ENCODE peak calls at places on chromosomes 11 and 22, in five cellular contexts. F is HEK293T; I is A549; M is H7; U is stimulated activated CD8-positive, alpha-beta memory T cell treated with anti-CD3 and anti-CD28 coated beads, Interleukin-4, amount 100 ng/mL, for 48 hours. T is an unnamed sample.

GRCh38 chr11:123217897-123218296 is 22.8 kb upstream of the CLMP start:
- DNase-seq in F (no peak), I (no peak), M (no peak), U (no peak), T (no peak)

GRCh38 chr11:99687320-99687719 is 666.6 kb downstream of the CNTN5 start:
- DNase-seq in F (no peak), I (no peak), M (peak; percentile 1), U (no peak), T (no peak)

GRCh38 chr11:1623716-1624115 is 1.8 kb upstream of the KRTAP5-4 start:
- DNase-seq in F (no peak), I (no peak), M (no peak), U (no peak), T (no peak)

GRCh38 chr11:69293819-69294505 is at the start of gene MYEOV:
- DNase-seq in F (peak; percentile 91), I (peak; percentile 93), M (peak; percentile 97), U (peak; percentile 76), T (peak; percentile 92)

GRCh38 chr11:15227011-15227410 is 112.3 kb downstream of the INSC start:
- DNase-seq in F (no peak), I (no peak), M (no peak), U (no peak), T (no peak)

GRCh38 chr22:19832476-19833108 is 22.1 kb downstream of the GNB1L start:
- DNase-seq in F (no peak), I (no peak), M (peak; percentile 19), U (peak; percentile 9), T (no peak)

GRCh38 chr11:15727125-15727524 is 612.4 kb downstream of the INSC start:
- DNase-seq in F (no peak), I (no peak), M (no peak), U (no peak), T (no peak)

GRCh38 chr22:19882446-19883381 is 28.0 kb upstream of the GNB1L start:
- DNase-seq in F (no peak), I (no peak), M (peak; percentile 56), U (no peak), T (peak; percentile 8)

GRCh38 chr11:297666-298405 is 1.5 kb downstream of the IFITM5 start:
- DNase-seq in F (no peak), I (no peak), M (peak; percentile 66), U (peak; percentile 68), T (no peak)

GRCh38 chr11:1293619-1294015 is 15.8 kb downstream of the TOLLIP start:
- DNase-seq in F (no peak), I (peak; percentile 25), M (no peak), U (peak; percentile 42), T (no peak)

GRCh38 chr11:83349371-83349770 is 63.2 kb upstream of the CCDC90B start:
- DNase-seq in F (no peak), I (no peak), M (no peak), U (no peak), T (no peak)

GRCh38 chr11:94171693-94172440 is 43.2 kb downstream of the PANX1 start:
- DNase-seq in F (peak; percentile 63), I (peak; percentile 29), M (peak; percentile 67), U (peak; percentile 72), T (peak; percentile 42)

GRCh38 chr22:23220485-23221350 is 40.4 kb downstream of the BCR start:
- DNase-seq in F (no peak), I (no peak), M (no peak), U (peak; percentile 45), T (no peak)

GRCh38 chr11:14357843-14358728 is 897 bp downstream of the RRAS2 start:
- DNase-seq in F (peak; percentile 65), I (peak; percentile 58), M (peak; percentile 85), U (peak; percentile 54), T (peak; percentile 32)

GRCh38 chr22:20565079-20565734 is 57.8 kb downstream of the MED15 start:
- DNase-seq in F (no peak), I (no peak), M (no peak), U (no peak), T (no peak)

GRCh38 chr22:27906241-27906640 is 12.8 kb downstream of the PITPNB start:
- DNase-seq in F (no peak), I (no peak), M (no peak), U (no peak), T (no peak)

GRCh38 chr11:78574386-78575381 is at the start of gene NARS2:
- DNase-seq in F (peak; percentile 97), I (peak; percentile 97), M (peak; percentile 90), U (peak; percentile 99), T (peak; percentile 99)

GRCh38 chr11:30015725-30016449 is 943 bp downstream of the KCNA4 start:
- DNase-seq in F (no peak), I (no peak), M (peak; percentile 56), U (no peak), T (no peak)

GRCh38 chr22:37659066-37659896 is 758 bp downstream of the PDXP start:
- DNase-seq in F (no peak), I (no peak), M (no peak), U (peak; percentile 52), T (no peak)

GRCh38 chr11:126337121-126337471 is 18.4 kb upstream of the ST3GAL4 start:
- DNase-seq in F (no peak), I (no peak), M (no peak), U (no peak), T (no peak)

GRCh38 chr11:58786693-58787092 is 55.0 kb upstream of the GLYAT start:
- DNase-seq in F (no peak), I (no peak), M (no peak), U (no peak), T (no peak)

GRCh38 chr22:32333141-32333768 is 24.4 kb upstream of the RFPL3 start:
- DNase-seq in F (no peak), I (no peak), M (no peak), U (no peak), T (no peak)

GRCh38 chr11:77395460-77396175 is 78.3 kb downstream of the PAK1 start:
- DNase-seq in F (no peak), I (no peak), M (peak; percentile 13), U (no peak), T (no peak)

GRCh38 chr22:29503811-29504372 is 23.9 kb downstream of the NEFH start:
- DNase-seq in F (no peak), I (no peak), M (no peak), U (no peak), T (peak; percentile 59)

GRCh38 chr11:33067294-33067693 is 27.9 kb downstream of the TCP11L1 start:
- DNase-seq in F (no peak), I (no peak), M (no peak), U (no peak), T (no peak)

GRCh38 chr11:27218498-27219038 is 144.4 kb downstream of the CCDC34 start:
- DNase-seq in F (no peak), I (no peak), M (no peak), U (no peak), T (no peak)